ENCODE peak calls at places on chromosomes 13 and 19, in five cellular contexts. O is GM12891; C is nephron progenitor cell; G is psoas muscle; W is CD8-positive, alpha-beta T cell. U is an unnamed sample.

GRCh38 chr19:50431343-50432220 is 1.1 kb upstream of the MYBPC2 start:
- DNase-seq in C (peak; percentile 94), W (peak; percentile 73), G (peak; percentile 79), O (peak; percentile 76), U (peak; percentile 82)

GRCh38 chr19:44643605-44644390 is at the start of gene PVR:
- DNase-seq in O (peak; percentile 42), W (no peak), C (peak; percentile 70), G (peak; percentile 80), U (no peak)

GRCh38 chr13:72565893-72566292 is 161.5 kb downstream of the MZT1 start:
- DNase-seq in C (peak; percentile 5), G (no peak), O (no peak), W (no peak), U (no peak)

GRCh38 chr13:111005808-111006494 is 91.1 kb upstream of the ANKRD10 start:
- DNase-seq in G (peak; percentile 66), W (no peak), O (no peak), C (peak; percentile 26), U (no peak)

GRCh38 chr13:113581871-113582270 is 2.7 kb upstream of the TFDP1 start:
- DNase-seq in C (no peak), G (no peak), O (no peak), W (no peak), U (no peak)

GRCh38 chr19:41225238-41226052 is 6.4 kb downstream of the AXL start:
- DNase-seq in C (no peak), W (no peak), G (peak; percentile 79), O (no peak), U (no peak)

GRCh38 chr13:93932901-93933300 is 546.6 kb downstream of the DCT start:
- DNase-seq in W (no peak), C (no peak), G (no peak), O (no peak), U (no peak)

GRCh38 chr13:44021422-44021821 is 141.7 kb downstream of the LACC1 start:
- DNase-seq in G (no peak), C (no peak), O (no peak), W (no peak), U (no peak)

GRCh38 chr19:56110515-56111448 is 10.3 kb downstream of the ZNF787 start:
- DNase-seq in W (no peak), G (peak; percentile 42), C (peak; percentile 57), O (no peak), U (no peak)

GRCh38 chr13:20460744-20461143 is 64.9 kb downstream of the CRYL1 start:
- DNase-seq in G (no peak), C (no peak), O (no peak), W (no peak), U (no peak)

GRCh38 chr19:54325194-54325621 is 12.2 kb upstream of the LILRA5 start:
- DNase-seq in W (peak; percentile 10), C (peak; percentile 40), O (peak; percentile 46), G (no peak), U (no peak)

GRCh38 chr13:111521030-111521429 is 200.6 kb downstream of the TEX29 start:
- DNase-seq in O (no peak), G (no peak), C (no peak), W (no peak), U (no peak)

GRCh38 chr19:1481893-1482360 is 2.9 kb upstream of the C19orf25 start:
- DNase-seq in O (no peak), W (no peak), G (no peak), C (no peak), U (no peak)

GRCh38 chr19:39858541-39858940 is 12.4 kb upstream of the FBL start:
- DNase-seq in C (peak; percentile 18), O (no peak), W (no peak), G (no peak), U (no peak)

GRCh38 chr13:90868321-90868920 is 479.1 kb upstream of the MIR17HG start:
- DNase-seq in G (no peak), O (no peak), W (no peak), C (peak; percentile 31), U (no peak)

GRCh38 chr13:28541966-28542365 is 47.0 kb upstream of the FLT1 start:
- DNase-seq in O (no peak), W (no peak), G (no peak), C (no peak), U (no peak)

GRCh38 chr13:25943666-25944065 is 108.2 kb downstream of the SHISA2 start:
- DNase-seq in O (no peak), W (no peak), G (no peak), C (no peak), U (no peak)

GRCh38 chr13:27955192-27955591 is 13.9 kb downstream of the CDX2 start:
- DNase-seq in O (no peak), G (no peak), C (no peak), W (no peak), U (no peak)

GRCh38 chr19:50636317-50637085 is 3.2 kb downstream of the SYT3 start:
- DNase-seq in G (no peak), W (no peak), O (no peak), C (no peak), U (no peak)

GRCh38 chr13:33328691-33329090 is 43.1 kb upstream of the STARD13 start:
- DNase-seq in W (no peak), G (no peak), C (no peak), O (no peak), U (no peak)

GRCh38 chr13:44109986-44110640 is 230.4 kb downstream of the LACC1 start:
- DNase-seq in C (no peak), W (no peak), O (no peak), G (no peak), U (no peak)

GRCh38 chr19:1509589-1510441 is 3.0 kb downstream of the ADAMTSL5 start:
- DNase-seq in O (no peak), W (no peak), G (no peak), C (no peak), U (no peak)

GRCh38 chr13:37791699-37792098 is 77.9 kb downstream of the TRPC4 start:
- DNase-seq in G (no peak), C (no peak), O (no peak), W (no peak), U (no peak)

GRCh38 chr19:15640294-15640903 is at the start of gene CYP4F3:
- DNase-seq in O (no peak), W (no peak), G (peak; percentile 51), C (no peak), U (no peak)

GRCh38 chr13:48210178-48210577 is 22.8 kb upstream of the ITM2B start:
- DNase-seq in C (no peak), W (no peak), G (no peak), O (no peak), U (no peak)

GRCh38 chr19:8036438-8037099 is 16.0 kb upstream of the CCL25 start:
- DNase-seq in W (no peak), G (no peak), C (no peak), O (no peak), U (no peak)

GRCh38 chr19:55600336-55601028 is 394 bp downstream of the ZNF524 start:
- DNase-seq in O (peak; percentile 64), G (no peak), W (no peak), C (no peak), U (peak; percentile 74)

GRCh38 chr13:40096357-40096911 is 441.0 kb downstream of the COG6 start:
- DNase-seq in G (no peak), W (no peak), C (no peak), O (no peak), U (no peak)

GRCh38 chr19:47433121-47433520 is 13.8 kb upstream of the MEIS3 start:
- DNase-seq in O (no peak), G (no peak), W (no peak), C (no peak), U (no peak)

GRCh38 chr13:54536112-54536511 is 1507.5 kb downstream of the OLFM4 start:
- DNase-seq in O (no peak), W (no peak), C (no peak), G (no peak), U (no peak)

GRCh38 chr13:30172593-30173300 is 134.6 kb downstream of the KATNAL1 start:
- DNase-seq in W (no peak), G (no peak), O (no peak), C (no peak), U (no peak)

GRCh38 chr19:56839665-56840451 is 668 bp downstream of the PEG3 start:
- DNase-seq in G (peak; percentile 93), O (no peak), W (no peak), C (no peak), U (no peak)

GRCh38 chr19:40689339-40690049 is 957 bp downstream of the NUMBL start:
- DNase-seq in W (no peak), O (no peak), C (peak; percentile 51), G (peak; percentile 43), U (no peak)

GRCh38 chr13:46866150-46866549 is 30.7 kb downstream of the HTR2A start:
- DNase-seq in O (no peak), W (no peak), C (peak; percentile 8), G (peak; percentile 15), U (no peak)

GRCh38 chr13:29771247-29771646 is 79.2 kb downstream of the UBL3 start:
- DNase-seq in G (no peak), O (no peak), W (no peak), C (no peak), U (no peak)

GRCh38 chr19:19444694-19445155 is 39.2 kb downstream of the GATAD2A start:
- DNase-seq in O (no peak), W (no peak), G (no peak), C (no peak), U (no peak)

GRCh38 chr19:1364070-1364719 is 19.5 kb upstream of the NDUFS7 start:
- DNase-seq in C (no peak), G (no peak), O (no peak), W (no peak), U (no peak)

GRCh38 chr13:79128158-79128557 is 277.9 kb downstream of the RBM26 start:
- DNase-seq in W (no peak), O (no peak), C (no peak), G (no peak), U (no peak)

GRCh38 chr19:30968210-30968609 is 381.0 kb downstream of the TSHZ3 start:
- DNase-seq in W (no peak), O (no peak), G (no peak), C (no peak), U (no peak)